ENCODE peak calls at places on chromosomes 5 and 9, in five cellular contexts. L, N, D, Y and C are unnamed samples.

GRCh38 chr9:76379494-76379893 is 14.7 kb downstream of the RFK start:
- DNase-seq in Y (no peak), L (no peak), N (no peak), D (no peak), C (no peak)

GRCh38 chr5:170070556-170071412 is 34.9 kb upstream of the FOXI1 start:
- DNase-seq in Y (peak; percentile 87), D (no peak), N (peak; percentile 56), L (peak; percentile 60), C (no peak)

GRCh38 chr9:86303316-86303975 is 21.1 kb upstream of the ISCA1 start:
- DNase-seq in L (no peak), N (no peak), D (no peak), Y (no peak), C (no peak)

GRCh38 chr9:135970128-135970815 is 9.1 kb upstream of the UBAC1 start:
- DNase-seq in Y (no peak), D (no peak), L (peak; percentile 41), N (no peak), C (no peak)

GRCh38 chr5:142915840-142916424 is 145.8 kb downstream of the ARHGAP26 start:
- DNase-seq in D (no peak), N (no peak), Y (peak; percentile 47), L (no peak), C (no peak)

GRCh38 chr5:172789687-172790495 is 18.9 kb upstream of the DUSP1 start:
- DNase-seq in D (no peak), L (peak; percentile 65), Y (no peak), N (peak; percentile 80), C (no peak)

GRCh38 chr9:126692759-126693427 is 79.2 kb downstream of the LMX1B start:
- DNase-seq in Y (no peak), L (peak; percentile 56), D (no peak), N (no peak), C (no peak)

GRCh38 chr9:125095821-125096443 is 47.4 kb downstream of the SCAI start:
- DNase-seq in D (no peak), N (no peak), L (no peak), Y (no peak), C (no peak)

GRCh38 chr5:123945548-123945947 is 433.6 kb downstream of the CSNK1G3 start:
- DNase-seq in L (no peak), Y (no peak), D (no peak), N (no peak), C (no peak)

GRCh38 chr5:175715627-175716522 is 58.0 kb downstream of the HRH2 start:
- DNase-seq in Y (no peak), N (no peak), D (no peak), L (peak; percentile 19), C (no peak)

GRCh38 chr9:120710110-120710981 is 3.9 kb downstream of the MEGF9 start:
- DNase-seq in Y (no peak), D (no peak), N (no peak), L (no peak), C (no peak)

GRCh38 chr5:103938151-103938671 is 375.6 kb upstream of the NUDT12 start:
- DNase-seq in L (no peak), D (no peak), N (no peak), Y (no peak), C (no peak)

GRCh38 chr9:34744295-34745221 is 34.6 kb upstream of the CCL21 start:
- DNase-seq in L (peak; percentile 79), D (no peak), N (no peak), Y (no peak), C (no peak)

GRCh38 chr5:142432369-142432863 is 107.6 kb upstream of the SPRY4 start:
- DNase-seq in Y (no peak), N (peak; percentile 66), L (no peak), D (no peak), C (no peak)

GRCh38 chr9:106693546-106693945 is 169.4 kb upstream of the ZNF462 start:
- DNase-seq in L (no peak), N (no peak), D (no peak), Y (no peak), C (no peak)

GRCh38 chr9:104831681-104832080 is 67.8 kb downstream of the NIPSNAP3B start:
- DNase-seq in N (no peak), L (no peak), D (no peak), Y (no peak), C (no peak)

GRCh38 chr5:175743676-175744210 is 85.9 kb downstream of the HRH2 start:
- DNase-seq in D (no peak), L (no peak), N (no peak), Y (peak; percentile 39), C (no peak)

GRCh38 chr9:121354141-121354540 is 15.9 kb downstream of the STOM start:
- DNase-seq in D (no peak), L (no peak), Y (no peak), N (no peak), C (no peak)

GRCh38 chr9:127558581-127559246 is 53.4 kb upstream of the STXBP1 start:
- DNase-seq in D (no peak), L (no peak), N (no peak), Y (no peak), C (no peak)

GRCh38 chr9:109121218-109121796 is 1.6 kb upstream of the TMEM245 start:
- DNase-seq in N (no peak), L (no peak), Y (no peak), D (no peak), C (no peak)

GRCh38 chr5:128097781-128098180 is 14.2 kb downstream of the SLC12A2 start:
- DNase-seq in D (no peak), N (no peak), L (no peak), Y (no peak), C (no peak)

GRCh38 chr5:66646570-66646969 is 50.4 kb downstream of the MAST4 start:
- DNase-seq in L (no peak), N (no peak), D (no peak), Y (no peak), C (no peak)

GRCh38 chr9:112751059-112751795 is 667 bp downstream of the SNX30 start:
- DNase-seq in N (peak; percentile 69), Y (peak; percentile 68), D (no peak), L (peak; percentile 72), C (peak; percentile 86)

GRCh38 chr9:31251386-31251785 is 1133.1 kb upstream of the ACO1 start:
- DNase-seq in L (no peak), Y (no peak), D (no peak), N (no peak), C (no peak)

GRCh38 chr5:164532226-164532937 is 1027.0 kb downstream of the MAT2B start:
- DNase-seq in Y (no peak), N (no peak), D (no peak), L (no peak), C (no peak)

GRCh38 chr5:39584921-39585320 is 160.1 kb upstream of the DAB2 start:
- DNase-seq in D (no peak), Y (no peak), N (no peak), L (no peak), C (no peak)

GRCh38 chr9:125845271-125845808 is 98.2 kb downstream of the PBX3 start:
- DNase-seq in L (no peak), D (no peak), N (no peak), Y (no peak), C (no peak)

GRCh38 chr5:52838306-52839015 is 50.7 kb downstream of the ITGA1 start:
- DNase-seq in Y (no peak), N (no peak), D (no peak), L (no peak), C (no peak)

GRCh38 chr5:134526483-134527155 is 1.1 kb downstream of the JADE2 start:
- DNase-seq in Y (peak; percentile 71), N (peak; percentile 90), D (peak; percentile 55), L (peak; percentile 91), C (peak; percentile 92)

GRCh38 chr5:134524219-134524825 is 1.1 kb upstream of the JADE2 start:
- DNase-seq in Y (peak; percentile 66), L (peak; percentile 95), N (peak; percentile 90), D (peak; percentile 47), C (peak; percentile 86)

GRCh38 chr5:134523543-134524136 is 1.8 kb upstream of the JADE2 start:
- DNase-seq in L (no peak), Y (no peak), N (no peak), D (no peak), C (no peak)

GRCh38 chr5:134525687-134526482 is 415 bp downstream of the JADE2 start:
- DNase-seq in Y (peak; percentile 71), D (no peak), N (peak; percentile 84), L (peak; percentile 91), C (no peak)

DNA sequence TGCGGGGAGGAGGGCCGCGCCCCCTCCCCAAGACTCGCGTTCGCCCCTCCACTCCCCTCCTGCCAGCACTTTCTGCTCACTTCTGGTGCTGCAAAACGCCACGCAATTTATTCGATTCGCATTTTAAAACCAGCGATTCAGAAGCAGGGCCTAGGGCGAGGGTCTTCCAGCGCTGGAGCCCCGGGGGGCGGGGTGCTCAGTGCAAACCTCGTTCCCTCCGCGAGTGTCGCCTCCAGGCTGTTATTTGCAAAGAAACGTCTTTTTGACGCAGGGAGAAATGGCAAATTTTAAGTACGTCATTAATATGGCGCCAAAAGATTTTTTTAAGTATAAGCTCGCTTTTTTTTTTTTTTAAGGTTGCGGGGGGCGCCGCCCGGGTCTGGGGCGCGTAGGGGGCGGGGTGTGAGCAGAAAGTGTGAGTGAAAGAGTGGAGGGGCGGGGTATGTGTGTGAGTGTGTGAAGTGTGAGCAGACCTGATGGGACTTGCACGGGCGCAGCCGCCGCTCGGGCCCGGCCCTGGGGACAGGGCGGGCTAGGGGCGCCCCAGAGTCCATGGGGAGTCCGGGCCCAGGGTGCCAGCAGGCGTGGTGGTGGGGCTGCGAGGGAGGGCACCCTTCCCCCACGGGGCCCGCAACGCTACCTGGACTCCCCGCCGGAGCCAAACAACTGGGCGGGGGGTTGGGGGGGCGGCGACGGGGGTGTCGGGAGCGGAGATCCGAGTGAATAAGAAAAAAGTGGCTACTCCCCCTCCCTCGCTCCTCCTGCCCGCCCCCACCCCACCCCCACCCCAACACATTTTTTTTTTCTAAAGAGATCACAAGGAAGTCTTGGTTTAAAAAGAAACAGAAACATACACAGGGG is at the start of gene JADE2:
- DNase-seq in L (peak; percentile 89), Y (peak; percentile 40), N (peak; percentile 83), D (no peak), C (no peak)
- TF ChIP-seq CTCF in L (no peak), Y (no peak), N (no peak), D (no peak), C (no peak)

DNA sequence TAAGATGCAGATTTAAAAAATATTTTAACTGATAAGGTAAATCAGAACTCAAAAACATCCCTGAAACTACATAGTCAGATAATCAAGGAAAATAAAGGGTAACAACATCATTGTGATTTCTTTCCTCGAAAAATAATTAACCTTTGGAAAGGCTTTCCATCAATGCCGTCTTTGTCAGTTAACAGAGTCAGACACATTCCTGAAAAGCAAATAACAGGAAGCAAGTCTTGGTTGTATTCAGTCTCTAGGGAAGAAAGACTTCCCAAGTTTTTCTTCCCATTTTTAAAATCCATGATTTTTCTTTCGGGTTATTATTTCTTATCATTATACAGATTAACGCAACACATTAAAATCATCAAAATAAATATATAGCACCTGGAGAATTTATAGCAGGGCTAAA is 256.4 kb upstream of the CDH6 start:
- DNase-seq in L (no peak), N (no peak), Y (no peak), D (no peak), C (no peak)
- TF ChIP-seq CTCF in L (no peak), N (no peak), Y (no peak), D (no peak), C (no peak)

GRCh38 chr9:83708515-83709158 is 879 bp upstream of the UBQLN1 start:
- DNase-seq in L (peak; percentile 91), N (peak; percentile 91), D (peak; percentile 41), Y (peak; percentile 57), C (peak; percentile 86)
- TF ChIP-seq CTCF in L (no peak), N (peak; percentile 22), D (no peak), Y (no peak), C (peak; percentile 23)

GRCh38 chr5:71778678-71779276 is 59.7 kb downstream of the CARTPT start:
- DNase-seq in D (no peak), N (no peak), Y (no peak), L (no peak), C (no peak)
- TF ChIP-seq CTCF in D (peak; percentile 69), N (peak; percentile 45), Y (peak; percentile 50), L (no peak), C (peak; percentile 63)